ENCODE peak calls at places on chromosomes 6 and 20, in ten cellular contexts. One of them, this sample, is unnamed.

GRCh38 chr6:99002826-99003225 is 55.1 kb upstream of the FBXL4 start:
- DNase-seq in IMR-90: no peak
- DNase-seq in GM12878: no peak
- DNase-seq in OCI-LY7: no peak
- DNase-seq in HCT116: no peak
- DNase-seq in HepG2: no peak
- DNase-seq in H9: no peak
- DNase-seq in K562: no peak
- DNase-seq in mesenchymal stem cell: no peak
- DNase-seq in astrocyte: no peak
- DNase-seq in this sample: no peak

GRCh38 chr6:148530394-148530923 is 187.8 kb downstream of the SASH1 start:
- DNase-seq in IMR-90: peak; percentile 98
- DNase-seq in GM12878: no peak
- DNase-seq in OCI-LY7: peak; percentile 23
- DNase-seq in HCT116: no peak
- DNase-seq in HepG2: no peak
- DNase-seq in H9: peak; percentile 47
- DNase-seq in K562: peak; percentile 36
- DNase-seq in mesenchymal stem cell: peak; percentile 87
- DNase-seq in astrocyte: peak; percentile 95
- DNase-seq in this sample: peak; percentile 32

GRCh38 chr6:4678506-4679300 is 97.5 kb upstream of the CDYL start:
- DNase-seq in IMR-90: no peak
- DNase-seq in GM12878: no peak
- DNase-seq in OCI-LY7: no peak
- DNase-seq in HCT116: no peak
- DNase-seq in HepG2: no peak
- DNase-seq in H9: no peak
- DNase-seq in K562: no peak
- DNase-seq in mesenchymal stem cell: no peak
- DNase-seq in astrocyte: no peak
- DNase-seq in this sample: no peak

GRCh38 chr6:77015350-77015749 is 447.9 kb downstream of the HTR1B start:
- DNase-seq in IMR-90: peak; percentile 72
- DNase-seq in GM12878: no peak
- DNase-seq in OCI-LY7: no peak
- DNase-seq in HCT116: no peak
- DNase-seq in HepG2: no peak
- DNase-seq in H9: no peak
- DNase-seq in K562: no peak
- DNase-seq in mesenchymal stem cell: peak; percentile 83
- DNase-seq in astrocyte: peak; percentile 39
- DNase-seq in this sample: no peak

GRCh38 chr20:46324960-46325703 is 16.8 kb upstream of the CDH22 start:
- DNase-seq in IMR-90: peak; percentile 7
- DNase-seq in GM12878: no peak
- DNase-seq in OCI-LY7: peak; percentile 15
- DNase-seq in HCT116: no peak
- DNase-seq in HepG2: peak; percentile 69
- DNase-seq in H9: peak; percentile 56
- DNase-seq in K562: peak; percentile 43
- DNase-seq in mesenchymal stem cell: peak; percentile 43
- DNase-seq in astrocyte: no peak
- DNase-seq in this sample: peak; percentile 59

GRCh38 chr6:170221753-170222400 is 69.0 kb downstream of the DLL1 start:
- DNase-seq in IMR-90: no peak
- DNase-seq in GM12878: no peak
- DNase-seq in OCI-LY7: no peak
- DNase-seq in HCT116: no peak
- DNase-seq in HepG2: no peak
- DNase-seq in H9: peak; percentile 31
- DNase-seq in K562: no peak
- DNase-seq in mesenchymal stem cell: no peak
- DNase-seq in astrocyte: no peak
- DNase-seq in this sample: no peak

GRCh38 chr6:50030777-50031562 is 9.2 kb upstream of the DEFB110 start:
- DNase-seq in IMR-90: peak; percentile 5
- DNase-seq in GM12878: no peak
- DNase-seq in OCI-LY7: no peak
- DNase-seq in HCT116: peak; percentile 46
- DNase-seq in HepG2: peak; percentile 47
- DNase-seq in H9: peak; percentile 87
- DNase-seq in K562: peak; percentile 11
- DNase-seq in mesenchymal stem cell: peak; percentile 9
- DNase-seq in astrocyte: no peak
- DNase-seq in this sample: peak; percentile 64

GRCh38 chr6:49526598-49526997 is 23.9 kb upstream of the C6orf141 start:
- DNase-seq in IMR-90: no peak
- DNase-seq in GM12878: no peak
- DNase-seq in OCI-LY7: no peak
- DNase-seq in HCT116: no peak
- DNase-seq in HepG2: no peak
- DNase-seq in H9: no peak
- DNase-seq in K562: no peak
- DNase-seq in mesenchymal stem cell: no peak
- DNase-seq in astrocyte: no peak
- DNase-seq in this sample: no peak

GRCh38 chr6:148745926-148746325 is 904 bp upstream of the UST start:
- DNase-seq in IMR-90: no peak
- DNase-seq in GM12878: no peak
- DNase-seq in OCI-LY7: no peak
- DNase-seq in HCT116: no peak
- DNase-seq in HepG2: no peak
- DNase-seq in H9: no peak
- DNase-seq in K562: no peak
- DNase-seq in mesenchymal stem cell: no peak
- DNase-seq in astrocyte: no peak
- DNase-seq in this sample: peak; percentile 37

GRCh38 chr6:35731736-35732532 is 4.9 kb upstream of the ARMC12 start:
- DNase-seq in IMR-90: peak; percentile 83
- DNase-seq in GM12878: peak; percentile 67
- DNase-seq in OCI-LY7: peak; percentile 94
- DNase-seq in HCT116: no peak
- DNase-seq in HepG2: peak; percentile 96
- DNase-seq in H9: peak; percentile 94
- DNase-seq in K562: peak; percentile 98
- DNase-seq in mesenchymal stem cell: peak; percentile 96
- DNase-seq in astrocyte: peak; percentile 81
- DNase-seq in this sample: peak; percentile 82

GRCh38 chr6:106134906-106135634 is 48.9 kb downstream of the PRDM1 start:
- DNase-seq in IMR-90: no peak
- DNase-seq in GM12878: no peak
- DNase-seq in OCI-LY7: no peak
- DNase-seq in HCT116: peak; percentile 56
- DNase-seq in HepG2: peak; percentile 53
- DNase-seq in H9: no peak
- DNase-seq in K562: peak; percentile 56
- DNase-seq in mesenchymal stem cell: peak; percentile 86
- DNase-seq in astrocyte: peak; percentile 46
- DNase-seq in this sample: peak; percentile 81

GRCh38 chr6:106133040-106133439 is 46.9 kb downstream of the PRDM1 start:
- DNase-seq in IMR-90: no peak
- DNase-seq in GM12878: no peak
- DNase-seq in OCI-LY7: no peak
- DNase-seq in HCT116: no peak
- DNase-seq in HepG2: no peak
- DNase-seq in H9: no peak
- DNase-seq in K562: no peak
- DNase-seq in mesenchymal stem cell: no peak
- DNase-seq in astrocyte: no peak
- DNase-seq in this sample: no peak

GRCh38 chr6:106136172-106136571 is 50.0 kb downstream of the PRDM1 start:
- DNase-seq in IMR-90: no peak
- DNase-seq in GM12878: no peak
- DNase-seq in OCI-LY7: no peak
- DNase-seq in HCT116: no peak
- DNase-seq in HepG2: no peak
- DNase-seq in H9: no peak
- DNase-seq in K562: no peak
- DNase-seq in mesenchymal stem cell: no peak
- DNase-seq in astrocyte: no peak
- DNase-seq in this sample: no peak

GRCh38 chr6:106132153-106132698 is 46.1 kb downstream of the PRDM1 start:
- DNase-seq in IMR-90: no peak
- DNase-seq in GM12878: no peak
- DNase-seq in OCI-LY7: no peak
- DNase-seq in HCT116: no peak
- DNase-seq in HepG2: no peak
- DNase-seq in H9: no peak
- DNase-seq in K562: no peak
- DNase-seq in mesenchymal stem cell: no peak
- DNase-seq in astrocyte: no peak
- DNase-seq in this sample: no peak

DNA sequence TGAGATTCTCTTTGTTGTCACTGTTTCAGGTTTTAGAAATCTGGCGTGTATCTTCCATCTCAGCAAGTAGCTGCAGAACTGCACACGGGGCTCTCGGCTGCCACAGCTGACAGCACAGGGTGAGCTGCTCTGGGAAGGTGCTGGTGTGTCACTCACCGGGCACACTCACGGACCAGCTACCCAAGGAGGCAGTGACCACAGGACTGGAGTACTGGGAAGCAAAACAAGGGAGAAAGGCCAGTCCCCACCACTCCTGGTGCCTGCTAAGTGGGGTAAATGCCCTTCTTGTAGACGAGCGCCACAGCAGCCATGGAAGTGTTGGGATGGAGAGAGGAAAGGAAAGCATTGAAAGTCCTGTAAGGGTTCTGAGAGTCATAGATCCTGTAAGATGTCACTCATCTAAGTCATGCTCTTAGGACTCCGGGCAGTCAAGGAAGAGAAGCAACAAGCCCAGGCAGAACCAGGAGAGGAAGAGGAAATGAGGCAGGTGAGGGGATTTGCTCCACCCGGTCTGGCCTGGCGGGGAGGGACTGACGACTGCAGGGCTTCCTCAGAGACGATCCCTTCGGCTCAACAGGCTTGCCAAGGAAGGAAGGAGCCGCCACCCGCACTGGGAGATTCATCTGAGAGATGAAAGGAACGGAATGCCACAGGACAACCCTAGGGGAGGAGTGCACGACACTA is 48.1 kb downstream of the PRDM1 start:
- DNase-seq in IMR-90: no peak
- DNase-seq in GM12878: no peak
- DNase-seq in OCI-LY7: no peak
- DNase-seq in HCT116: no peak
- DNase-seq in HepG2: no peak
- DNase-seq in H9: no peak
- DNase-seq in K562: no peak
- DNase-seq in mesenchymal stem cell: no peak
- DNase-seq in astrocyte: no peak
- DNase-seq in this sample: peak; percentile 45
- H3K4me2 ChIP-seq in IMR-90: no peak overlapping the region
- H3K4me2 ChIP-seq in GM12878: no peak overlapping the region
- H3K4me2 ChIP-seq in OCI-LY7: no peak overlapping the region
- H3K4me2 ChIP-seq in HCT116: peak overlapping the region; percentile 67
- H3K4me2 ChIP-seq in HepG2: peak overlapping the region; percentile 66
- H3K4me2 ChIP-seq in H9: no peak overlapping the region
- H3K4me2 ChIP-seq in K562: no peak overlapping the region
- H3K4me2 ChIP-seq in mesenchymal stem cell: no peak overlapping the region
- H3K4me2 ChIP-seq in astrocyte: no peak overlapping the region
- H3K4me2 ChIP-seq in this sample: peak overlapping the region; percentile 77

GRCh38 chr6:34135541-34135940 is 10.3 kb downstream of the GRM4 start:
- DNase-seq in IMR-90: no peak
- DNase-seq in GM12878: no peak
- DNase-seq in OCI-LY7: no peak
- DNase-seq in HCT116: no peak
- DNase-seq in HepG2: no peak
- DNase-seq in H9: no peak
- DNase-seq in K562: no peak
- DNase-seq in mesenchymal stem cell: no peak
- DNase-seq in astrocyte: no peak
- DNase-seq in this sample: no peak
- H3K4me2 ChIP-seq in IMR-90: no peak overlapping the region
- H3K4me2 ChIP-seq in GM12878: no peak overlapping the region
- H3K4me2 ChIP-seq in OCI-LY7: no peak overlapping the region
- H3K4me2 ChIP-seq in HCT116: no peak overlapping the region
- H3K4me2 ChIP-seq in HepG2: no peak overlapping the region
- H3K4me2 ChIP-seq in H9: no peak overlapping the region
- H3K4me2 ChIP-seq in K562: no peak overlapping the region
- H3K4me2 ChIP-seq in mesenchymal stem cell: no peak overlapping the region
- H3K4me2 ChIP-seq in astrocyte: no peak overlapping the region
- H3K4me2 ChIP-seq in this sample: no peak overlapping the region

GRCh38 chr6:14010275-14010674 is 85.5 kb downstream of the RNF182 start:
- DNase-seq in IMR-90: no peak
- DNase-seq in GM12878: no peak
- DNase-seq in OCI-LY7: no peak
- DNase-seq in HCT116: no peak
- DNase-seq in HepG2: no peak
- DNase-seq in H9: no peak
- DNase-seq in K562: no peak
- DNase-seq in mesenchymal stem cell: no peak
- DNase-seq in astrocyte: no peak
- DNase-seq in this sample: peak; percentile 32

GRCh38 chr6:14008809-14009208 is 84.1 kb downstream of the RNF182 start:
- DNase-seq in IMR-90: no peak
- DNase-seq in GM12878: no peak
- DNase-seq in OCI-LY7: no peak
- DNase-seq in HCT116: no peak
- DNase-seq in HepG2: no peak
- DNase-seq in H9: no peak
- DNase-seq in K562: no peak
- DNase-seq in mesenchymal stem cell: no peak
- DNase-seq in astrocyte: no peak
- DNase-seq in this sample: no peak

GRCh38 chr6:14004258-14004657 is 79.5 kb downstream of the RNF182 start:
- DNase-seq in IMR-90: no peak
- DNase-seq in GM12878: no peak
- DNase-seq in OCI-LY7: no peak
- DNase-seq in HCT116: no peak
- DNase-seq in HepG2: no peak
- DNase-seq in H9: no peak
- DNase-seq in K562: no peak
- DNase-seq in mesenchymal stem cell: no peak
- DNase-seq in astrocyte: no peak
- DNase-seq in this sample: no peak

GRCh38 chr6:14012313-14013036 is 87.7 kb downstream of the RNF182 start:
- DNase-seq in IMR-90: no peak
- DNase-seq in GM12878: no peak
- DNase-seq in OCI-LY7: no peak
- DNase-seq in HCT116: no peak
- DNase-seq in HepG2: no peak
- DNase-seq in H9: no peak
- DNase-seq in K562: no peak
- DNase-seq in mesenchymal stem cell: no peak
- DNase-seq in astrocyte: no peak
- DNase-seq in this sample: no peak

GRCh38 chr6:14009416-14009815 is 84.7 kb downstream of the RNF182 start:
- DNase-seq in IMR-90: no peak
- DNase-seq in GM12878: no peak
- DNase-seq in OCI-LY7: no peak
- DNase-seq in HCT116: no peak
- DNase-seq in HepG2: no peak
- DNase-seq in H9: no peak
- DNase-seq in K562: no peak
- DNase-seq in mesenchymal stem cell: no peak
- DNase-seq in astrocyte: no peak
- DNase-seq in this sample: no peak
- H3K4me2 ChIP-seq in IMR-90: no peak overlapping the region
- H3K4me2 ChIP-seq in GM12878: no peak overlapping the region
- H3K4me2 ChIP-seq in OCI-LY7: no peak overlapping the region
- H3K4me2 ChIP-seq in HCT116: no peak overlapping the region
- H3K4me2 ChIP-seq in HepG2: no peak overlapping the region
- H3K4me2 ChIP-seq in H9: no peak overlapping the region
- H3K4me2 ChIP-seq in K562: no peak overlapping the region
- H3K4me2 ChIP-seq in mesenchymal stem cell: no peak overlapping the region
- H3K4me2 ChIP-seq in astrocyte: no peak overlapping the region
- H3K4me2 ChIP-seq in this sample: no peak overlapping the region

GRCh38 chr6:96834070-96834469 is 3.2 kb downstream of the GPR63 start:
- DNase-seq in IMR-90: no peak
- DNase-seq in GM12878: no peak
- DNase-seq in OCI-LY7: no peak
- DNase-seq in HCT116: no peak
- DNase-seq in HepG2: no peak
- DNase-seq in H9: no peak
- DNase-seq in K562: no peak
- DNase-seq in mesenchymal stem cell: no peak
- DNase-seq in astrocyte: no peak
- DNase-seq in this sample: no peak
- H3K4me2 ChIP-seq in IMR-90: peak overlapping the region; percentile 4
- H3K4me2 ChIP-seq in GM12878: peak overlapping the region; percentile 51
- H3K4me2 ChIP-seq in OCI-LY7: no peak overlapping the region
- H3K4me2 ChIP-seq in HCT116: no peak overlapping the region
- H3K4me2 ChIP-seq in HepG2: no peak overlapping the region
- H3K4me2 ChIP-seq in H9: no peak overlapping the region
- H3K4me2 ChIP-seq in K562: no peak overlapping the region
- H3K4me2 ChIP-seq in mesenchymal stem cell: no peak overlapping the region
- H3K4me2 ChIP-seq in astrocyte: no peak overlapping the region
- H3K4me2 ChIP-seq in this sample: no peak overlapping the region

This sample was measured in PC-3.